ENCODE peak calls at places on chromosomes 2 and 18, in six cellular contexts. F is WTC11; O is AG08396; X is activated T-cell treated with anti-CD3 and anti-CD28 coated beads, Interleukin-2, amount 50 U/mL, for 1 hour; R is Kasumi-1; W is NCI-H774. N is an unnamed sample.

GRCh38 chr18:67783215-67783946 is 266.9 kb upstream of the DSEL start:
- DNase-seq in F (no peak), O (peak), X (no peak), R (no peak), W (no peak), N (no peak)

GRCh38 chr2:215832791-215833190 is 180.6 kb downstream of the MREG start:
- DNase-seq in F (no peak), O (no peak), X (no peak), R (no peak), W (no peak), N (no peak)

GRCh38 chr2:104408266-104408665 is 445.6 kb upstream of the POU3F3 start:
- DNase-seq in F (no peak), O (no peak), X (no peak), R (no peak), W (no peak), N (no peak)

GRCh38 chr2:57981369-57981768 is 65.2 kb upstream of the VRK2 start:
- DNase-seq in F (no peak), O (peak), X (no peak), R (no peak), W (no peak), N (no peak)

GRCh38 chr2:239690651-239691631 is 290.1 kb upstream of the HDAC4 start:
- DNase-seq in F (no peak), O (no peak), X (no peak), R (no peak), W (no peak), N (no peak)

GRCh38 chr2:218326315-218326714 is 30.3 kb upstream of the CATIP start:
- DNase-seq in F (no peak), O (no peak), X (no peak), R (no peak), W (no peak), N (no peak)

GRCh38 chr18:49111191-49111988 is 160.6 kb upstream of the SMAD7 start:
- DNase-seq in F (no peak), O (no peak), X (no peak), R (no peak), W (no peak), N (no peak)

GRCh38 chr18:23307567-23308295 is 145.4 kb upstream of the RIOK3 start:
- DNase-seq in F (no peak), O (peak), X (no peak), R (peak), W (no peak), N (no peak)

GRCh38 chr2:16553222-16553621 is 112.4 kb downstream of the CYRIA start:
- DNase-seq in F (peak), O (peak), X (no peak), R (peak), W (no peak), N (peak)

GRCh38 chr2:192288290-192288689 is 93.6 kb upstream of the TMEFF2 start:
- DNase-seq in F (no peak), O (no peak), X (no peak), R (no peak), W (no peak), N (no peak)

GRCh38 chr18:30800800-30801199 is 241.7 kb downstream of the DSC3 start:
- DNase-seq in F (no peak), O (no peak), X (no peak), R (no peak), W (no peak), N (no peak)

GRCh38 chr18:23137788-23138216 is 2.5 kb downstream of the CABLES1 start:
- DNase-seq in F (no peak), O (no peak), X (no peak), R (no peak), W (no peak), N (no peak)

GRCh38 chr18:36199691-36200295 is 12.5 kb downstream of the MOCOS start:
- DNase-seq in F (no peak), O (no peak), X (no peak), R (no peak), W (no peak), N (no peak)

GRCh38 chr2:113178891-113179290 is 5.1 kb downstream of the PSD4 start:
- DNase-seq in F (no peak), O (no peak), X (peak), R (no peak), W (no peak), N (no peak)

GRCh38 chr2:72104821-72105588 is 42.7 kb downstream of the CYP26B1 start:
- DNase-seq in F (peak), O (no peak), X (no peak), R (no peak), W (no peak), N (no peak)

GRCh38 chr2:19354417-19355022 is 3.9 kb downstream of the OSR1 start:
- DNase-seq in F (no peak), O (no peak), X (no peak), R (no peak), W (no peak), N (no peak)

GRCh38 chr18:54904521-54904920 is 54.7 kb downstream of the CCDC68 start:
- DNase-seq in F (no peak), O (no peak), X (no peak), R (no peak), W (no peak), N (no peak)

GRCh38 chr2:132678498-132678897 is 8.5 kb upstream of the LYPD1 start:
- DNase-seq in F (no peak), O (no peak), X (no peak), R (no peak), W (no peak), N (no peak)

GRCh38 chr18:9348079-9348671 is 13.6 kb downstream of the TWSG1 start:
- DNase-seq in F (no peak), O (peak), X (no peak), R (peak), W (no peak), N (no peak)

GRCh38 chr18:12500986-12501385 is 93.3 kb downstream of the PRELID3A start:
- DNase-seq in F (no peak), O (no peak), X (no peak), R (no peak), W (no peak), N (no peak)

GRCh38 chr2:29895296-29895695 is 26.1 kb downstream of the ALK start:
- DNase-seq in F (no peak), O (no peak), X (no peak), R (no peak), W (no peak), N (no peak)

GRCh38 chr2:70992945-70993688 is 1.6 kb downstream of the TEX261 start:
- DNase-seq in F (no peak), O (no peak), X (no peak), R (peak), W (no peak), N (peak)

GRCh38 chr2:162174778-162175177 is 22.7 kb upstream of the GCG start:
- DNase-seq in F (no peak), O (no peak), X (no peak), R (no peak), W (no peak), N (no peak)

GRCh38 chr2:48829036-48829435 is 73.5 kb upstream of the LHCGR start:
- DNase-seq in F (no peak), O (no peak), X (no peak), R (no peak), W (no peak), N (no peak)

GRCh38 chr2:220053919-220054318 is 426.5 kb downstream of the SLC4A3 start:
- DNase-seq in F (no peak), O (no peak), X (no peak), R (peak), W (no peak), N (peak)

GRCh38 chr2:230895536-230896345 is 29.3 kb downstream of the GPR55 start:
- DNase-seq in F (peak), O (no peak), X (no peak), R (no peak), W (no peak), N (no peak)